ENCODE peak calls at places on chromosomes 5 and 9, in five cellular contexts. N is posterior cingulate gyrus, M is GM13976, B is RPMI7951, G is foreskin keratinocyte. T is an unnamed sample.

GRCh38 chr5:149002053-149002452 is 60.8 kb downstream of the SH3TC2 start:
- DNase-seq in N (no peak), M (no peak), B (peak), G (peak), T (peak)

GRCh38 chr5:141870226-141870625 is 8.0 kb downstream of the PCDH1 start:
- DNase-seq in N (no peak), M (no peak), B (no peak), G (no peak), T (no peak)

GRCh38 chr5:51326844-51327243 is 56.4 kb upstream of the ISL1 start:
- DNase-seq in N (no peak), M (no peak), B (no peak), G (peak), T (no peak)

GRCh38 chr5:68464424-68464823 is 248.9 kb downstream of the PIK3R1 start:
- DNase-seq in N (no peak), M (peak), B (peak), G (peak), T (peak)

GRCh38 chr9:93674580-93675335 is 98.4 kb downstream of the PHF2 start:
- DNase-seq in N (no peak), M (no peak), B (no peak), G (no peak), T (no peak)

GRCh38 chr5:126044111-126044668 is 379.0 kb upstream of the GRAMD2B start:
- DNase-seq in N (no peak), M (no peak), B (peak), G (peak), T (no peak)

GRCh38 chr5:154309361-154309725 is 118.8 kb downstream of the GALNT10 start:
- DNase-seq in N (no peak), M (no peak), B (peak), G (no peak), T (peak)

GRCh38 chr5:32538031-32538547 is 47.3 kb upstream of the SUB1 start:
- DNase-seq in N (no peak), M (peak), B (no peak), G (no peak), T (no peak)

GRCh38 chr9:138120072-138120471 is 242.5 kb downstream of the CACNA1B start:
- DNase-seq in N (no peak), M (no peak), B (no peak), G (no peak), T (no peak)

GRCh38 chr5:116750626-116751188 is 176.1 kb upstream of the SEMA6A start:
- DNase-seq in N (no peak), M (no peak), B (no peak), G (peak), T (no peak)

GRCh38 chr5:53024535-53024934 is 35.4 kb downstream of the ITGA2 start:
- DNase-seq in N (no peak), M (no peak), B (no peak), G (no peak), T (no peak)

GRCh38 chr9:114503009-114503408 is 2.3 kb downstream of the WHRN start:
- DNase-seq in N (no peak), M (no peak), B (no peak), G (no peak), T (no peak)

GRCh38 chr5:90689064-90689463 is 130.5 kb downstream of the ADGRV1 start:
- DNase-seq in N (no peak), M (no peak), B (no peak), G (no peak), T (no peak)

GRCh38 chr5:75335952-75336624 is 932 bp upstream of the HMGCR start:
- DNase-seq in N (no peak), M (peak), B (peak), G (peak), T (peak)

GRCh38 chr9:134059188-134059641 is 8.6 kb downstream of the BRD3 start:
- DNase-seq in N (no peak), M (no peak), B (no peak), G (no peak), T (peak)

T was measured in ELR.